ENCODE peak calls at places on chromosomes 11 and 22, in five cellular contexts. L is hippocampal formation, H is WERI-Rb-1, M is small intestine, O is M059J. E is an unnamed sample.
A peak's percentile ranks its signal among the peaks of the same experiment; 100 is the strongest.

GRCh38 chr11:77299528-77299993 is 1.9 kb downstream of the GDPD4 start:
- DNase-seq in L (no peak), H (no peak), M (peak; percentile 22), O (peak; percentile 67), E (peak; percentile 95)

GRCh38 chr11:104964247-104964646 is 4.1 kb downstream of the CASP4 start:
- DNase-seq in L (no peak), H (no peak), M (no peak), O (no peak), E (no peak)

GRCh38 chr11:27926981-27927481 is 180.9 kb downstream of the KIF18A start:
- DNase-seq in L (no peak), H (peak; percentile 11), M (no peak), O (peak; percentile 100), E (peak; percentile 91)

GRCh38 chr11:45543808-45544422 is 121.5 kb downstream of the CHST1 start:
- DNase-seq in L (no peak), H (no peak), M (no peak), O (peak; percentile 22), E (no peak)

GRCh38 chr22:24938741-24939341 is 7.7 kb downstream of the LHFPL7 start:
- DNase-seq in L (no peak), H (peak; percentile 40), M (peak; percentile 50), O (peak; percentile 41), E (peak; percentile 38)

GRCh38 chr22:39789794-39790193 is 103.8 kb downstream of the ENTHD1 start:
- DNase-seq in L (no peak), H (no peak), M (no peak), O (no peak), E (no peak)

GRCh38 chr22:42069801-42070516 is 653 bp downstream of the NAGA start:
- DNase-seq in L (no peak), H (no peak), M (no peak), O (no peak), E (no peak)

GRCh38 chr11:114977596-114977995 is 299.3 kb downstream of the NXPE2 start:
- DNase-seq in L (no peak), H (no peak), M (no peak), O (no peak), E (no peak)

GRCh38 chr11:18222814-18223421 is 13.7 kb downstream of the SAA4 start:
- DNase-seq in L (no peak), H (no peak), M (no peak), O (no peak), E (no peak)

GRCh38 chr11:48066881-48067800 is 86.8 kb downstream of the PTPRJ start:
- DNase-seq in L (no peak), H (no peak), M (no peak), O (peak; percentile 94), E (no peak)

GRCh38 chr22:45896153-45896951 is 80.6 kb downstream of the WNT7B start:
- DNase-seq in L (no peak), H (no peak), M (no peak), O (no peak), E (no peak)

GRCh38 chr22:31284241-31284745 is 8.0 kb downstream of the PIK3IP1 start:
- DNase-seq in L (no peak), H (peak; percentile 92), M (no peak), O (no peak), E (no peak)

GRCh38 chr22:18984564-18984963 is 48.5 kb upstream of the PRODH start:
- DNase-seq in L (no peak), H (no peak), M (no peak), O (no peak), E (no peak)

GRCh38 chr11:116871248-116871647 is 33.8 kb upstream of the APOA1 start:
- DNase-seq in L (no peak), H (no peak), M (no peak), O (peak; percentile 91), E (peak; percentile 94)

GRCh38 chr11:8356731-8357504 is 93.2 kb upstream of the LMO1 start:
- DNase-seq in L (peak; percentile 41), H (no peak), M (peak; percentile 81), O (no peak), E (peak; percentile 18)

GRCh38 chr11:9639985-9640384 is 23.9 kb upstream of the SWAP70 start:
- DNase-seq in L (no peak), H (no peak), M (peak; percentile 37), O (no peak), E (no peak)

GRCh38 chr22:45731041-45731797 is 59.6 kb downstream of the ATXN10 start:
- DNase-seq in L (no peak), H (no peak), M (no peak), O (peak; percentile 65), E (peak; percentile 25)

GRCh38 chr11:118645066-118645715 is 34.3 kb downstream of the TREH start:
- DNase-seq in L (no peak), H (no peak), M (no peak), O (no peak), E (no peak)

GRCh38 chr11:132520199-132520598 is 1012.1 kb downstream of the OPCML start:
- DNase-seq in L (no peak), H (no peak), M (no peak), O (no peak), E (no peak)

GRCh38 chr11:116537121-116537520 is 235.7 kb downstream of the BUD13 start:
- DNase-seq in L (no peak), H (no peak), M (no peak), O (no peak), E (no peak)

GRCh38 chr11:86948733-86949132 is 6.5 kb downstream of the FZD4 start:
- DNase-seq in L (no peak), H (no peak), M (no peak), O (no peak), E (no peak)

GRCh38 chr11:9571766-9572120 is 1.7 kb upstream of the WEE1 start:
- DNase-seq in L (no peak), H (no peak), M (no peak), O (peak; percentile 46), E (no peak)

GRCh38 chr11:78099671-78100070 is 20.0 kb upstream of the NDUFC2 start:
- DNase-seq in L (no peak), H (no peak), M (no peak), O (no peak), E (no peak)

GRCh38 chr11:33291004-33291777 is 34.0 kb downstream of the HIPK3 start:
- DNase-seq in L (no peak), H (no peak), M (peak; percentile 46), O (no peak), E (no peak)

GRCh38 chr22:50083462-50084081 is 1.7 kb downstream of the MLC1 start:
- DNase-seq in L (no peak), H (no peak), M (no peak), O (no peak), E (no peak)

GRCh38 chr22:50010676-50011446 is 1.7 kb downstream of the IL17REL start:
- DNase-seq in L (no peak), H (no peak), M (no peak), O (no peak), E (no peak)

GRCh38 chr11:91396243-91397133 is 828.1 kb upstream of the FAT3 start:
- DNase-seq in L (no peak), H (no peak), M (peak; percentile 54), O (peak; percentile 81), E (peak; percentile 77)

GRCh38 chr11:100574894-100575769 is 112.0 kb upstream of the ARHGAP42 start:
- DNase-seq in L (no peak), H (no peak), M (peak; percentile 42), O (peak; percentile 64), E (peak; percentile 24)